ENCODE peak calls at places on chromosomes 6 and 20, in six cellular contexts. L is K562, S is suprapubic skin, K is H1, I is stomach, G is GM12878. Q is an unnamed sample.

GRCh38 chr6:33174784-33175183 is 17.5 kb downstream of the COL11A2 start:
- DNase-seq in S (no peak), I (no peak), K (no peak), G (no peak), L (no peak), Q (no peak)

GRCh38 chr6:149054559-149055194 is 262.8 kb upstream of the TAB2 start:
- DNase-seq in G (peak), L (no peak), I (no peak), K (no peak), S (no peak), Q (peak)

GRCh38 chr20:53837126-53837826 is 233.1 kb downstream of the BCAS1 start:
- DNase-seq in S (no peak), L (no peak), K (no peak), I (no peak), G (no peak), Q (no peak)

GRCh38 chr6:163187201-163187600 is 227.3 kb upstream of the QKI start:
- DNase-seq in L (no peak), S (no peak), K (no peak), G (no peak), I (no peak), Q (peak)

GRCh38 chr6:153944197-153944596 is 94.8 kb upstream of the OPRM1 start:
- DNase-seq in L (no peak), S (no peak), K (no peak), G (no peak), I (no peak), Q (no peak)

GRCh38 chr6:160767019-160767646 is 65.1 kb downstream of the PLG start:
- DNase-seq in I (peak), G (no peak), L (peak), S (peak), K (peak), Q (peak)

GRCh38 chr20:19738936-19739335 is 19.1 kb upstream of the RIN2 start:
- DNase-seq in G (no peak), L (no peak), S (no peak), I (no peak), K (no peak), Q (no peak)

GRCh38 chr20:4559906-4560305 is 161.8 kb upstream of the PRND start:
- DNase-seq in I (no peak), L (no peak), G (no peak), K (no peak), S (no peak), Q (no peak)

GRCh38 chr20:38304845-38305447 is 990 bp downstream of the BPI start:
- DNase-seq in S (no peak), K (peak), G (no peak), L (peak), I (peak), Q (no peak)

GRCh38 chr20:41172296-41173140 is 35.2 kb downstream of the PLCG1 start:
- DNase-seq in G (no peak), K (peak), I (peak), L (no peak), S (peak), Q (no peak)

GRCh38 chr6:26660096-26660425 is 515 bp upstream of the ZNF322 start:
- DNase-seq in G (no peak), K (no peak), S (no peak), L (peak), I (no peak), Q (peak)

GRCh38 chr6:147116043-147116442 is 88.2 kb upstream of the STXBP5 start:
- DNase-seq in I (no peak), S (no peak), K (no peak), L (no peak), G (no peak), Q (no peak)

GRCh38 chr6:3061501-3061941 is 6.8 kb upstream of the RIPK1 start:
- DNase-seq in K (no peak), S (no peak), G (no peak), I (no peak), L (no peak), Q (no peak)

GRCh38 chr6:63516186-63516944 is 55.9 kb upstream of the LOC128125822 start:
- DNase-seq in L (no peak), G (no peak), K (no peak), S (no peak), I (no peak), Q (no peak)

GRCh38 chr6:39082310-39082709 is 32.7 kb downstream of the SAYSD1 start:
- DNase-seq in L (no peak), S (no peak), I (no peak), G (no peak), K (peak), Q (no peak)

GRCh38 chr20:19808498-19808897 is 50.4 kb downstream of the RIN2 start:
- DNase-seq in G (no peak), L (no peak), S (no peak), I (no peak), K (no peak), Q (no peak)

GRCh38 chr6:16181429-16182359 is 52.8 kb downstream of the MYLIP start:
- DNase-seq in L (no peak), I (no peak), K (no peak), G (no peak), S (no peak), Q (peak)

GRCh38 chr6:33418690-33419291 is 884 bp upstream of the CUTA start:
- DNase-seq in K (peak), G (no peak), I (no peak), L (peak), S (no peak), Q (no peak)

GRCh38 chr6:27312146-27312949 is at the start of gene POM121L2:
- DNase-seq in S (no peak), K (peak), I (peak), G (no peak), L (no peak), Q (no peak)

GRCh38 chr6:64034331-64034730 is 398.7 kb downstream of the PHF3 start:
- DNase-seq in S (no peak), G (no peak), K (no peak), L (no peak), I (no peak), Q (no peak)

GRCh38 chr6:141957271-141957670 is 175.5 kb upstream of the GJE1 start:
- DNase-seq in G (no peak), I (no peak), L (no peak), K (no peak), S (no peak), Q (no peak)

GRCh38 chr6:141953072-141953471 is 179.7 kb upstream of the GJE1 start:
- DNase-seq in K (no peak), G (no peak), I (no peak), S (no peak), L (no peak), Q (no peak)

GRCh38 chr6:141955621-141956020 is 177.1 kb upstream of the GJE1 start:
- DNase-seq in K (no peak), I (no peak), G (no peak), S (no peak), L (no peak), Q (no peak)

GRCh38 chr6:141956868-141957267 is 175.9 kb upstream of the GJE1 start:
- DNase-seq in I (no peak), G (no peak), L (peak), K (no peak), S (no peak), Q (no peak)

GRCh38 chr6:141956046-141956761 is 176.5 kb upstream of the GJE1 start:
- DNase-seq in K (no peak), L (no peak), S (no peak), G (no peak), I (no peak), Q (no peak)
- TF ChIP-seq POLR2AphosphoS5 in K (no peak), L (no peak), S (no peak), G (no peak), I (no peak), Q (no peak)

DNA sequence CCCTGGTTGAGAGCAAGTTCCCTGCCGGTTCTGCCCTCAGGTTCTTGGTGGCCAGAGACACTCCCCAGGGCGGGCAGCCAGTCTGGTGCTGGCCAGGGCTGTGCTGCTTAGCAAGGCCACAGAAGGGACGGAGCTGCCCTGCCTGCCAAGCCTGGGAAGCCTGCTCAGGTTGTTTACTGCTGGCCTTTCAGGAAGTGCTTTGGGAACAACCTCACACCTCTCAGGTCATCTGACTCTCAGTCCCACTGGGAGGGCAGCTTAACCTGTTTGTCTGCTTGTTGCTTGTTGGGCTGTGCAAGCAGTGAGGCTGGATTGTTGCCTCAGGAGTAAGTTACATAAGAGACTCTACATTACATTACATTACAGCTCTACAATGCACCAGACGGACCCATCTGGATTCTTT is 75.8 kb upstream of the AFDN start:
- DNase-seq in S (no peak), G (no peak), L (no peak), K (no peak), I (peak), Q (no peak)
- TF ChIP-seq EP300 in S (no peak), G (no peak), L (no peak), K (no peak), I (no peak), Q (no peak)

DNA sequence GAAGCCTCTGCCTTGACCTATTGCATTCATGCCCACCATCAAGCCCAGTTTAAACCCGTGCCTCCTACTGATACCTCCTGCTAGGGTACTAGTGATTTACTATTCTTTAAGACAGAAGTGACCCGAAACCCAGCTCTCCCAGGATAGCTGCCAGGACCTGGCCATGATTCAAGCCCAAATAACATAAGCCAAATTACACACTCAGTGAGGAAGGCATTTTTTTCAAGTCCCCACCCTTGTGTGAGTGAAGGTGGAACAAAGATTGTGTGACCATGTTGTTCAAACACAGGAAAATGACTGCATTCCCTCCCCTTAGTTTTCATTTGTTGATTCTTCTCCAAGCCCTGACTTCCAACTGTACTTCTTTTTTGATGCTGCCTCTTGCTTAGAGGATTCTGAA is 3.7 kb upstream of the KAT14 start:
- DNase-seq in S (no peak), L (no peak), I (peak), K (no peak), G (no peak), Q (no peak)
- TF ChIP-seq POLR2AphosphoS5 in S (no peak), L (no peak), I (peak), K (no peak), G (no peak), Q (no peak)

DNA sequence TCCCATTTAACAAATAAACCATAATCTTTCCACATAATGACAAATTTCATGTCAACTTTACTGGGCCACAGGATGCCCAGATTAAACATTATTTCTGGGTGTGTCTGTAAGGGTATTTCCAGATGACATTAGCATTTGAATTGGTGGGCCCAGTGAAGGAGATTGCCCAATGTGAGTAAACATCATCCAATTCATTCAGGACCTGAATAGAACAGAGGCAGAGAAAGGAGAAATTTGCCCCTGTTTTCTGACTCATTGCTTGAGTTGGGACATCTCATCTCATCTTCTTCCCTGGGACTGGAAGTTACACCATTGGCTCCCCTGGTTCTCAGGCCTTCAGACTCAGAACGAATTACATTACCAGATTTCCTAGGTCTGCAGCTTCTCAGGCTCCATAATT is 142.9 kb downstream of the TPBG start:
- DNase-seq in S (no peak), L (no peak), G (no peak), I (no peak), K (no peak), Q (no peak)
- TF ChIP-seq EP300 in S (no peak), L (no peak), G (no peak), I (no peak), K (no peak), Q (no peak)

GRCh38 chr20:64205611-64206026 is 41.4 kb downstream of the MYT1 start:
- DNase-seq in I (no peak), G (no peak), S (no peak), K (no peak), L (no peak), Q (no peak)
- TF ChIP-seq POLR2AphosphoS5 in I (no peak), G (no peak), S (no peak), K (no peak), L (no peak), Q (no peak)

GRCh38 chr6:81226957-81227356 is 525.5 kb downstream of the TENT5A start:
- DNase-seq in S (no peak), L (no peak), K (no peak), I (no peak), G (no peak), Q (no peak)

GRCh38 chr6:81233990-81234389 is 518.5 kb downstream of the TENT5A start:
- DNase-seq in I (no peak), L (no peak), S (no peak), K (no peak), G (no peak), Q (no peak)

DNA sequence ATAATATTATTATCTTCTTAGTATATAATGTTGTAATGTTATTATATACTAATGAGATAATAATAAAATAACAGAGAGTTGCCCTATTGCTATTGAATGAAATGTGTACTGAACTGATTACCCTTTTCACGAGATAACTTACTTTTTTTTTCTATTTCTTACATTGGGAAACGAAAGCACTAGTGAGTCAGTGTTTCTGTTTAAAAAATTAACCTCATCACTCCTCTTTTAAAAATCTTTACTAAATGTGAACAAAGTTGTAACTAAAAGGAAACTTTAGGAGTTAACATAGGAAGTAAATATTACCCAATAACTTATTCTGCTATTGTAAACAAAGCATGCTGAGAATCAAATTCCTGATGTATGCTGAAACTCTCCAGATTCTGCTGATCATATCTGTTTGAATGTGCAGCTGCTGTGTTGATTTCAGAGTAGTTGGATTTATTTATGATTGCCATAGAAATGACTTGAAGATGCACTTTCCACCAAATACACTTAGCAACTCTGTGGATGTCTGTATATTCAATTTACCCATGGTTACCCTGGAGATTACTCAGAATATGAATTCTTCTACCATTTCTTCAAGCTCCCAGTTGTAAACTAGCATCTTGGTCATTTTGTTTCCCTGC is 523.5 kb downstream of the TENT5A start:
- DNase-seq in S (no peak), K (no peak), I (no peak), L (no peak), G (no peak), Q (no peak)
- TF ChIP-seq EP300 in S (no peak), K (no peak), I (no peak), L (no peak), G (no peak), Q (no peak)

GRCh38 chr6:1424306-1424927 is 35.0 kb downstream of the FOXF2 start:
- DNase-seq in S (no peak), I (peak), K (peak), G (no peak), L (peak), Q (no peak)
- TF ChIP-seq POLR2AphosphoS5 in S (no peak), I (no peak), K (no peak), G (no peak), L (no peak), Q (peak)

Q was measured in esophagus muscularis mucosa.